ENCODE peak calls at places on chromosomes 11 and 22, in five cellular contexts. W is hepatocyte, A is endothelial cell, X is neural progenitor cell, B is fibroblast of pulmonary artery. Z is an unnamed sample.

GRCh38 chr22:36227396-36227795 is 11.9 kb downstream of the APOL2 start:
- DNase-seq in W (no peak), A (no peak), X (no peak), B (no peak), Z (no peak)

GRCh38 chr11:119100246-119100959 is 1.2 kb downstream of the DPAGT1 start:
- DNase-seq in W (peak), A (no peak), X (peak), B (peak), Z (no peak)

GRCh38 chr22:29695129-29695926 is 24.5 kb upstream of the CABP7 start:
- DNase-seq in W (no peak), A (no peak), X (no peak), B (no peak), Z (no peak)

GRCh38 chr11:8814209-8814922 is 96.6 kb upstream of the AKIP1 start:
- DNase-seq in W (peak), A (no peak), X (no peak), B (no peak), Z (no peak)

GRCh38 chr11:60859616-60860250 is 4.0 kb upstream of the PTGDR2 start:
- DNase-seq in W (no peak), A (no peak), X (no peak), B (no peak), Z (peak)

GRCh38 chr22:48251629-48252028 is 1489.2 kb downstream of the TBC1D22A start:
- DNase-seq in W (no peak), A (no peak), X (no peak), B (no peak), Z (no peak)

GRCh38 chr11:65708451-65708850 is 3.6 kb upstream of the KAT5 start:
- DNase-seq in W (no peak), A (no peak), X (no peak), B (no peak), Z (no peak)

GRCh38 chr22:30876221-30876751 is 92.3 kb downstream of the MORC2 start:
- DNase-seq in W (no peak), A (no peak), X (no peak), B (no peak), Z (peak)

GRCh38 chr22:48478124-48478523 is 1349.5 kb downstream of the BRD1 start:
- DNase-seq in W (no peak), A (no peak), X (no peak), B (no peak), Z (no peak)

GRCh38 chr11:83002047-83002446 is 69.7 kb downstream of the RAB30 start:
- DNase-seq in W (no peak), A (no peak), X (no peak), B (peak), Z (no peak)

GRCh38 chr22:37896181-37896592 is 9.9 kb upstream of the MICALL1 start:
- DNase-seq in W (peak), A (peak), X (no peak), B (peak), Z (no peak)

GRCh38 chr11:22076215-22076930 is 116.5 kb upstream of the ANO5 start:
- DNase-seq in W (no peak), A (no peak), X (no peak), B (no peak), Z (no peak)

GRCh38 chr22:32378703-32379272 is 21.1 kb downstream of the RFPL3 start:
- DNase-seq in W (peak), A (peak), X (peak), B (peak), Z (no peak)
- TF ChIP-seq CTCF in W (peak), A (peak), X (peak), B (peak), Z (no peak)

DNA sequence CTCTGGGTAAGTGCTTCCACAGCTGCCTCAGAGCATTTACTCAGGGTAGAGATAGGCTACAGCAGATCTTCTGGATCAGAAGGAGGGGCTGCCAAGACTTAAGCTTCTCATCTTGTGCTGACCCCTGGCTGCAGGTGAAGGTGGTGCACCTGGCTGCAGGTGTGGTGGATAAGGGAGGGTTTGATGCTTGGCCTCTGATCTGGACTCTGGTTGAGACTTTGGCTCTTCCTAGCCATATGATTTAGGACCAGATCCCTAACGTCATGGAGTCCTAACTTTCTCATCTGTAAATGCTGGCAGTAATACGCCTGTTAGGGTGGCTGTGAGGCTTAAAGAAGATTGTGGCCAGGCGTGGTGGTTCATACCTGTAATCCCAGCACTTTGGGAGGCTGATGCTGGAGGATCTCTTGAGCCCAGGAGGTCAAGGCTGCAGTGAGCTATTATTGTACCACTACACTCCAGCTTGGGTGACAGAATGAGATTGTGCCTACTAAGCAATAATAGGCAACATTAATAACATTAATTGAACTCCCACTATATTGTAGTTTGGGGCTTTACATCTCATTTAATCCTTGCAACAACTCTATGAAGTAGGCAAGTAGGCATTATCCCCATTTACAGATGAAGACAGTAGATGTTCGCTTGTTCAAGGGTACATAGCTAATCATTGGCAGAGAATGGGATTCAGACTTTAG is 10.7 kb downstream of the DTX4 start:
- DNase-seq in W (peak), A (no peak), X (peak), B (no peak), Z (no peak)
- TF ChIP-seq CTCF in W (peak), A (peak), X (peak), B (peak), Z (no peak)

DNA sequence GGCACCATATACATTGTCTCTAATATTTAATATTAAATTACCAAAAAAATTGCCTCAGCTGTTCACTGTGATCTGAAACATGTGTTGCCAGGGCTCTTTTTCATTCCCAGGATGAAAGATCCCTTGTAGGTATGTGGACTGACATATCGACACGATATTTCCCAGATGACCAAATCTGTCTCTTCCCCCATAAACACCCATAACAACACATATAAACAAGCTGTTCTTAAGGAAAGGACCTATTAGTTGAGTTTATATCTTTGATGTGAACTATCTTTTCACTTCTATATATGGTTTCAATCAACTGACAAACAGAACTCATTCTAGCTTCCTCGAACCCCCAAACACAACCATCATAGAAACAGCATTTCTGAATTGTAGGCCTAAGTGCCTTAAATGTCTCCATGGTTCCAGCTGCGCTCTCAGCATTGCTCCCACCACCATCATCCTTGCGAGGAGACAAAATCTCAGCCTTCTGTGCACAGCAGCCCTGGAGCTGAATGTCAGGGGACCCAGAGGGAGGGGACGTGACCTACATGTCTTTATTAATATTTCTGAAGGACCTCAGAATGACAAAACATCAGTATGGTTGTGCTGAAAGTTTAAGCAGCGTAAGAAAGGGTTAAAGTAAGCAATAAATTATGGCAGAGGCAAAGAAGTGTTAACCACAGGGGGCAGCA is 67.0 kb downstream of the ETS1 start:
- DNase-seq in W (no peak), A (no peak), X (no peak), B (no peak), Z (no peak)
- TF ChIP-seq CTCF in W (peak), A (no peak), X (no peak), B (peak), Z (no peak)

GRCh38 chr11:19110290-19110689 is 6.7 kb upstream of the ZDHHC13 start:
- DNase-seq in W (no peak), A (no peak), X (peak), B (no peak), Z (no peak)
- TF ChIP-seq CTCF in W (no peak), A (no peak), X (no peak), B (no peak), Z (no peak)

GRCh38 chr11:57082125-57082524 is 93.4 kb downstream of the OR5AK2 start:
- DNase-seq in W (no peak), A (no peak), X (no peak), B (no peak), Z (no peak)

GRCh38 chr11:57083641-57084385 is 95.1 kb downstream of the OR5AK2 start:
- DNase-seq in W (no peak), A (no peak), X (no peak), B (no peak), Z (no peak)

GRCh38 chr11:57081356-57081755 is 92.6 kb downstream of the OR5AK2 start:
- DNase-seq in W (no peak), A (no peak), X (no peak), B (no peak), Z (no peak)

GRCh38 chr11:57087966-57088365 is 93.8 kb upstream of the LRRC55 start:
- DNase-seq in W (no peak), A (no peak), X (peak), B (no peak), Z (no peak)

DNA sequence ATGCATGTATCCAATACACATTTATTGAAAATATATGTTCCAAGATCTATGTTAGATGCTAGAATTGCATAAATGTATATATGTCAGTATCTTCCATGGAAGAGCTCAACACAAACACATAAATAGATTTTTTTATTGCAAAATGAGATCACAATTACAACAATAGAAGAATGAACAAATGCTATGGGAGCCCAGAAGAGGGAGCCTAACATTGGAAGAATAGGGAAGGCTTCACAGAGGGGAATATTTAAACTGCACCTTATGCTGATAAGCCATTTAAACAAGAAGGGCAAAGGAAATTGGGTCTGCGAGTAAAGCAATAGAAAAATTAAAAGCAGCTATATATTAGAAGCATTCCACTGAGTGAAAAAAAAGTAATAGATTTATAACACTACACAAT is 96.1 kb upstream of the LRRC55 start:
- DNase-seq in W (no peak), A (no peak), X (no peak), B (peak), Z (no peak)
- TF ChIP-seq CTCF in W (peak), A (no peak), X (peak), B (peak), Z (no peak)

GRCh38 chr22:50150161-50151129 is 20.1 kb upstream of the PANX2 start:
- DNase-seq in W (no peak), A (no peak), X (no peak), B (no peak), Z (no peak)

GRCh38 chr22:50146440-50147228 is 23.9 kb upstream of the PANX2 start:
- DNase-seq in W (peak), A (no peak), X (peak), B (peak), Z (peak)

GRCh38 chr22:50151571-50152537 is 18.7 kb upstream of the PANX2 start:
- DNase-seq in W (no peak), A (no peak), X (no peak), B (no peak), Z (no peak)

GRCh38 chr22:50148166-50148500 is 22.4 kb upstream of the PANX2 start:
- DNase-seq in W (no peak), A (no peak), X (no peak), B (no peak), Z (no peak)

DNA sequence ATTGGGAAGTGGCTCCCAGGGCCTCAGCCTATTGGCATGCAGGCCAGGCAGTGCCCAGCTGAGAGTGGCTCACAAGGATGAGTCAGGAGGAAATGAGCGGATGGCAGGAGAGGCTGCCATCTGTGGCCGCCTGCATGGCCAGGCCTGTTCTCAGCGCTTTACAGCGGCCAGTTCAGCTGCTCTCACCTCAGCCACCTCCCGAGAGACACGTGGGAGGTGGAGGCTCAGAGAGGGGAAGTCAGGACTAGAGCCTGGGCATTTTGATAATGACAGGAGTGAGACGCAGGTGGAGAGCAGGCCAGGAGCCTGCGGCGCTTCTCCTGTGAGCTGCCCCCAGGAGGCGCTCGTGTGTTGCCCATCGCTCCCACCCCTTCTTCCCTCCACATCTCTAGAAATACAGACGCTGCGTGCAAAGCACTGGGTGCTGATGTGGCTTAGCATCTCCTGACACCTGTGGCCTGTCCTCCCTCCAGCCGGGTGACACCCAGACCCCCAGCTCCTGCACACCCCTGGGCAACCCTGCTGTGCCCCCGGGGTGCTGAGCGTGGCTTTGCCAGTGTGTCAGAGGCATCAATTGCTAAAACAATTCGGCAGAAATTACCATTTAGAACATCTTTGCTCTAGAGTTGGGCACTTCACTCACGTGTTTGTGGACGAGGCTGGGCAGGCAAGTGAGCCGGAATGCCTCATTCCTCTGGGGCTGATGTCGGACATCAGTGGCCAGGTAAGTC is 21.4 kb upstream of the PANX2 start:
- DNase-seq in W (peak), A (peak), X (peak), B (peak), Z (no peak)
- TF ChIP-seq CTCF in W (peak), A (peak), X (peak), B (peak), Z (no peak)

GRCh38 chr11:29448246-29448877 is 568.5 kb downstream of the KCNA4 start:
- DNase-seq in W (peak), A (peak), X (peak), B (peak), Z (no peak)
- TF ChIP-seq CTCF in W (peak), A (peak), X (peak), B (peak), Z (no peak)